ENCODE peak calls at places on chromosomes 6 and 20, in ten cellular contexts. One of them, this sample, is unnamed.
A peak's percentile ranks its signal among the peaks of the same experiment; 100 is the strongest.

GRCh38 chr20:41509801-41510200 is 108.4 kb downstream of the CHD6 start:
- DNase-seq in neural crest cell: no peak
- DNase-seq in upper lobe of right lung: no peak
- DNase-seq in mammary epithelial cell: no peak
- DNase-seq in brain microvascular endothelial cell: peak; percentile 29
- DNase-seq in GM12865: no peak
- DNase-seq in mucosa of descending colon: peak; percentile 35
- DNase-seq in IMR-90: peak; percentile 69
- DNase-seq in CD4-positive, alpha-beta T cell: no peak
- DNase-seq in AG04450: no peak
- DNase-seq in this sample: no peak

GRCh38 chr6:119313937-119314893 is 35.3 kb downstream of the MAN1A1 start:
- DNase-seq in upper lobe of right lung: no peak
- DNase-seq in mucosa of descending colon: peak; percentile 37
- DNase-seq in AG04450: no peak
- DNase-seq in brain microvascular endothelial cell: no peak
- DNase-seq in neural crest cell: no peak
- DNase-seq in GM12865: peak; percentile 17
- DNase-seq in CD4-positive, alpha-beta T cell: no peak
- DNase-seq in mammary epithelial cell: no peak
- DNase-seq in IMR-90: no peak
- DNase-seq in this sample: no peak

GRCh38 chr20:38872036-38872435 is 54.2 kb upstream of the FAM83D start:
- DNase-seq in CD4-positive, alpha-beta T cell: no peak
- DNase-seq in mucosa of descending colon: peak; percentile 76
- DNase-seq in mammary epithelial cell: no peak
- DNase-seq in upper lobe of right lung: no peak
- DNase-seq in neural crest cell: no peak
- DNase-seq in GM12865: no peak
- DNase-seq in IMR-90: no peak
- DNase-seq in brain microvascular endothelial cell: no peak
- DNase-seq in AG04450: no peak
- DNase-seq in this sample: no peak

GRCh38 chr6:8527818-8528217 is 92.5 kb upstream of the SLC35B3 start:
- DNase-seq in IMR-90: no peak
- DNase-seq in neural crest cell: no peak
- DNase-seq in mucosa of descending colon: no peak
- DNase-seq in GM12865: no peak
- DNase-seq in CD4-positive, alpha-beta T cell: no peak
- DNase-seq in AG04450: no peak
- DNase-seq in upper lobe of right lung: no peak
- DNase-seq in brain microvascular endothelial cell: no peak
- DNase-seq in mammary epithelial cell: peak; percentile 48
- DNase-seq in this sample: no peak

GRCh38 chr6:138382498-138383265 is 5.0 kb downstream of the SMIM28 start:
- DNase-seq in CD4-positive, alpha-beta T cell: no peak
- DNase-seq in GM12865: no peak
- DNase-seq in neural crest cell: no peak
- DNase-seq in upper lobe of right lung: no peak
- DNase-seq in IMR-90: no peak
- DNase-seq in mammary epithelial cell: peak; percentile 30
- DNase-seq in brain microvascular endothelial cell: no peak
- DNase-seq in AG04450: no peak
- DNase-seq in mucosa of descending colon: no peak
- DNase-seq in this sample: no peak

GRCh38 chr20:32326507-32326851 is 31.7 kb upstream of the ASXL1 start:
- DNase-seq in CD4-positive, alpha-beta T cell: no peak
- DNase-seq in mucosa of descending colon: no peak
- DNase-seq in mammary epithelial cell: no peak
- DNase-seq in upper lobe of right lung: no peak
- DNase-seq in GM12865: no peak
- DNase-seq in neural crest cell: no peak
- DNase-seq in brain microvascular endothelial cell: peak; percentile 16
- DNase-seq in IMR-90: peak; percentile 44
- DNase-seq in AG04450: no peak
- DNase-seq in this sample: no peak

GRCh38 chr6:89023591-89024441 is 56.7 kb upstream of the PNRC1 start:
- DNase-seq in CD4-positive, alpha-beta T cell: no peak
- DNase-seq in mammary epithelial cell: peak; percentile 30
- DNase-seq in brain microvascular endothelial cell: no peak
- DNase-seq in IMR-90: no peak
- DNase-seq in GM12865: no peak
- DNase-seq in mucosa of descending colon: no peak
- DNase-seq in upper lobe of right lung: no peak
- DNase-seq in AG04450: no peak
- DNase-seq in neural crest cell: no peak
- DNase-seq in this sample: no peak

GRCh38 chr6:166715065-166715464 is 88.0 kb upstream of the RPS6KA2 start:
- DNase-seq in AG04450: no peak
- DNase-seq in mammary epithelial cell: no peak
- DNase-seq in upper lobe of right lung: no peak
- DNase-seq in GM12865: no peak
- DNase-seq in mucosa of descending colon: no peak
- DNase-seq in CD4-positive, alpha-beta T cell: no peak
- DNase-seq in brain microvascular endothelial cell: no peak
- DNase-seq in IMR-90: no peak
- DNase-seq in neural crest cell: no peak
- DNase-seq in this sample: no peak

GRCh38 chr20:33386673-33387072 is 14.6 kb downstream of the CDK5RAP1 start:
- DNase-seq in brain microvascular endothelial cell: no peak
- DNase-seq in mucosa of descending colon: no peak
- DNase-seq in AG04450: no peak
- DNase-seq in neural crest cell: no peak
- DNase-seq in IMR-90: no peak
- DNase-seq in mammary epithelial cell: no peak
- DNase-seq in upper lobe of right lung: no peak
- DNase-seq in CD4-positive, alpha-beta T cell: no peak
- DNase-seq in GM12865: no peak
- DNase-seq in this sample: no peak

GRCh38 chr6:89970609-89971337 is 76.5 kb downstream of the GJA10 start:
- DNase-seq in CD4-positive, alpha-beta T cell: no peak
- DNase-seq in GM12865: peak; percentile 11
- DNase-seq in IMR-90: peak; percentile 74
- DNase-seq in brain microvascular endothelial cell: peak; percentile 29
- DNase-seq in AG04450: no peak
- DNase-seq in mammary epithelial cell: peak; percentile 45
- DNase-seq in upper lobe of right lung: no peak
- DNase-seq in mucosa of descending colon: peak; percentile 58
- DNase-seq in neural crest cell: peak; percentile 33
- DNase-seq in this sample: no peak

GRCh38 chr6:34951741-34952140 is 62.7 kb downstream of the ANKS1A start:
- DNase-seq in GM12865: no peak
- DNase-seq in brain microvascular endothelial cell: no peak
- DNase-seq in upper lobe of right lung: no peak
- DNase-seq in AG04450: no peak
- DNase-seq in IMR-90: no peak
- DNase-seq in neural crest cell: no peak
- DNase-seq in mammary epithelial cell: no peak
- DNase-seq in mucosa of descending colon: no peak
- DNase-seq in CD4-positive, alpha-beta T cell: no peak
- DNase-seq in this sample: no peak

GRCh38 chr6:136840612-136841011 is 18.2 kb downstream of the PEX7 start:
- DNase-seq in GM12865: no peak
- DNase-seq in mucosa of descending colon: no peak
- DNase-seq in upper lobe of right lung: no peak
- DNase-seq in brain microvascular endothelial cell: no peak
- DNase-seq in IMR-90: no peak
- DNase-seq in mammary epithelial cell: no peak
- DNase-seq in neural crest cell: no peak
- DNase-seq in CD4-positive, alpha-beta T cell: no peak
- DNase-seq in AG04450: no peak
- DNase-seq in this sample: no peak

DNA sequence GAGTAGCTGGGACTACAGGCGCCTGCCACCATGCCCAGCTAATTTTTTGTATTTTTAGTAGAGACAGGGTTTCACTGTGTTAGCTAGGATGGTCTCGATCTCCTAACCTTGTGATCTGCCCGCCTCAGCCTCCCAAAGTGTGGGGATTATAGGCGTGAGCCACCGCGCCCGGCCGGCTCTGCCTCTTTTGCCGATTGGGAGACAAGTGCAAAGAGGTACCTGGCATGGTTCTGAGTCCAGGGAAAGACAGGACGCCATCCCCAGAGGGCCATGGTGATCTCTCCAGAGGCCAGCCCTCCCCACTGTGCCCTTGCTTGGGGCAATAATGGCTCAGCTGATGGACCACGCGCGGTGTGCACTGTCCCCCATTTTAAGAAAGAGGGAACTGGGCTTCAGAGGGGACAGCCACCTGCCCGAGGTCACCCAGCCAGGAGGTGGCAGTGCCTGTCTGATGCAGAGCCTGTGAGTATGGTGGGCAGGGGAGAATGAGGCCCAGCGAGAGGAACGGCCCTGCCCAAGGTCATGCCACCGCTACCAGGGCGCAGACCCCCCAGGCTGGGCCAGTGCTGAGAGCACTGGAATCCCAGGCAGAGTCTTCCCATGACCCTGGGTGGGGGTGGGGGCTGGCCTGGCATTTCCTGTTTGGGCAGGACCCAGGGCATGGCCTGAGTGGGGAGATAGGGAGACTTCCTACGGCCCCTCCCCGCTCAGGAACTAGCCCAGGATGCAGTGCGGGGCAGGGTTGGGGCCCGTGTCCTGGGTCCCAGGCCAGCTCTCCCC is 61.0 kb downstream of the SNAI1 start:
- DNase-seq in mucosa of descending colon: no peak
- DNase-seq in CD4-positive, alpha-beta T cell: no peak
- DNase-seq in GM12865: no peak
- DNase-seq in IMR-90: no peak
- DNase-seq in brain microvascular endothelial cell: no peak
- DNase-seq in mammary epithelial cell: no peak
- DNase-seq in upper lobe of right lung: no peak
- DNase-seq in AG04450: no peak
- DNase-seq in neural crest cell: no peak
- DNase-seq in this sample: no peak
- TF ChIP-seq CTCF in mucosa of descending colon: no peak
- TF ChIP-seq CTCF in CD4-positive, alpha-beta T cell: no peak
- TF ChIP-seq CTCF in GM12865: no peak
- TF ChIP-seq CTCF in IMR-90: no peak
- TF ChIP-seq CTCF in brain microvascular endothelial cell: no peak
- TF ChIP-seq CTCF in mammary epithelial cell: no peak
- TF ChIP-seq CTCF in upper lobe of right lung: no peak
- TF ChIP-seq CTCF in AG04450: no peak
- TF ChIP-seq CTCF in neural crest cell: no peak
- TF ChIP-seq CTCF in this sample: no peak

DNA sequence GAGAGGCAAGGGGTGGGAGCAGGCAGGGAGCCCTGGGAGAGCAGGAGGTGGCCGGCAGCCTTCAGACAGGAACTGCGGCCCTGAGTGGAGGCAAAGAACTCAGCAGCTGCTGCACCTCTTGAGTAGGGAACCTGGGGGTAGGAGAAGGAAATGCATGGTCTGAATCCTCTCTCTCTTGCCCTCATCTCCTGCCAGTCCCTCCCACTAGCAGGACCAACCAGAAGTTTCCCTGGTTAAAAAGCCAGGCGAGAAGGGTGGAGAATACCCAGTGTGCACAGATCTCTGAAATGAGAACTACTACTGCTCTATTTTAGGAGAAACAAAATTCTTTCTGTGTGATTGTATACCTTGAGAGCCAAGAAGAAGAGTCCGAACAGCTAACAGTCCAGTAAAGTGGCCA is 25.4 kb downstream of the WRNIP1 start:
- DNase-seq in IMR-90: peak; percentile 85
- DNase-seq in GM12865: no peak
- DNase-seq in AG04450: peak; percentile 46
- DNase-seq in CD4-positive, alpha-beta T cell: no peak
- DNase-seq in mucosa of descending colon: no peak
- DNase-seq in neural crest cell: no peak
- DNase-seq in brain microvascular endothelial cell: peak; percentile 71
- DNase-seq in mammary epithelial cell: no peak
- DNase-seq in upper lobe of right lung: no peak
- DNase-seq in this sample: no peak
- TF ChIP-seq CTCF in IMR-90: peak; percentile 18
- TF ChIP-seq CTCF in GM12865: no peak
- TF ChIP-seq CTCF in AG04450: peak; percentile 37
- TF ChIP-seq CTCF in CD4-positive, alpha-beta T cell: no peak
- TF ChIP-seq CTCF in mucosa of descending colon: no peak
- TF ChIP-seq CTCF in neural crest cell: no peak
- TF ChIP-seq CTCF in brain microvascular endothelial cell: peak; percentile 27
- TF ChIP-seq CTCF in mammary epithelial cell: no peak
- TF ChIP-seq CTCF in upper lobe of right lung: no peak
- TF ChIP-seq CTCF in this sample: no peak

DNA sequence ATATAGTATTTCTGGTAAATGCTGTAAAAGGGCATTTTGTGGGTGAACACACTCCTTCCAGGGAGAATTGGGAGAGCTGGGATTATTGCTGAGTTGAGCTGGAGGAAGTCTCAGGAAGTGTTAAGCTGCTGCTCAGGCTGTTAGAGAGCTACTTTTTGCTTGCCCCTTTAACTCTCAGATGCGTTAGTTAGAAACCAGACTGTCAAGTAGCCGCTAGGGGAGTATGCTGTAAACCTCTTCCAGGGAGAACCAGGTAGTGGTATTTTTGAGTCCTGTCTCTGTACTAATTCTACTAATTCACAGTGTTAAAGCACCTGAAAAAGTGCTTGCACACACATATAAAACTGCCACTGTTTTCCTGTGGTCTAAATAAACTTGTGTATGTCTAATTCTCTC is 6.6 kb upstream of the GFRAL start:
- DNase-seq in brain microvascular endothelial cell: no peak
- DNase-seq in AG04450: no peak
- DNase-seq in upper lobe of right lung: no peak
- DNase-seq in mammary epithelial cell: no peak
- DNase-seq in IMR-90: no peak
- DNase-seq in CD4-positive, alpha-beta T cell: no peak
- DNase-seq in mucosa of descending colon: no peak
- DNase-seq in GM12865: no peak
- DNase-seq in neural crest cell: no peak
- DNase-seq in this sample: no peak
- TF ChIP-seq CTCF in brain microvascular endothelial cell: no peak
- TF ChIP-seq CTCF in AG04450: no peak
- TF ChIP-seq CTCF in upper lobe of right lung: no peak
- TF ChIP-seq CTCF in mammary epithelial cell: no peak
- TF ChIP-seq CTCF in IMR-90: no peak
- TF ChIP-seq CTCF in CD4-positive, alpha-beta T cell: no peak
- TF ChIP-seq CTCF in mucosa of descending colon: no peak
- TF ChIP-seq CTCF in GM12865: no peak
- TF ChIP-seq CTCF in neural crest cell: peak; percentile 12
- TF ChIP-seq CTCF in this sample: no peak

GRCh38 chr20:3613821-3614440 is 49.3 kb downstream of the GFRA4 start:
- DNase-seq in CD4-positive, alpha-beta T cell: no peak
- DNase-seq in AG04450: no peak
- DNase-seq in GM12865: no peak
- DNase-seq in mammary epithelial cell: no peak
- DNase-seq in IMR-90: peak; percentile 6
- DNase-seq in neural crest cell: no peak
- DNase-seq in mucosa of descending colon: no peak
- DNase-seq in upper lobe of right lung: no peak
- DNase-seq in brain microvascular endothelial cell: peak; percentile 14
- DNase-seq in this sample: no peak

GRCh38 chr20:3614509-3614908 is 48.7 kb downstream of the GFRA4 start:
- DNase-seq in mammary epithelial cell: no peak
- DNase-seq in GM12865: no peak
- DNase-seq in neural crest cell: no peak
- DNase-seq in mucosa of descending colon: no peak
- DNase-seq in brain microvascular endothelial cell: no peak
- DNase-seq in AG04450: no peak
- DNase-seq in CD4-positive, alpha-beta T cell: no peak
- DNase-seq in IMR-90: peak; percentile 56
- DNase-seq in upper lobe of right lung: no peak
- DNase-seq in this sample: no peak

GRCh38 chr20:3616250-3616649 is 46.9 kb downstream of the GFRA4 start:
- DNase-seq in mucosa of descending colon: no peak
- DNase-seq in brain microvascular endothelial cell: no peak
- DNase-seq in CD4-positive, alpha-beta T cell: no peak
- DNase-seq in neural crest cell: no peak
- DNase-seq in IMR-90: peak; percentile 50
- DNase-seq in GM12865: no peak
- DNase-seq in mammary epithelial cell: peak; percentile 53
- DNase-seq in AG04450: peak; percentile 16
- DNase-seq in upper lobe of right lung: peak; percentile 87
- DNase-seq in this sample: no peak

GRCh38 chr20:3612795-3613560 is 50.2 kb downstream of the GFRA4 start:
- DNase-seq in brain microvascular endothelial cell: no peak
- DNase-seq in neural crest cell: no peak
- DNase-seq in GM12865: no peak
- DNase-seq in CD4-positive, alpha-beta T cell: no peak
- DNase-seq in upper lobe of right lung: no peak
- DNase-seq in IMR-90: peak; percentile 13
- DNase-seq in AG04450: no peak
- DNase-seq in mucosa of descending colon: no peak
- DNase-seq in mammary epithelial cell: no peak
- DNase-seq in this sample: no peak
- TF ChIP-seq CTCF in brain microvascular endothelial cell: no peak
- TF ChIP-seq CTCF in neural crest cell: no peak
- TF ChIP-seq CTCF in GM12865: no peak
- TF ChIP-seq CTCF in CD4-positive, alpha-beta T cell: no peak
- TF ChIP-seq CTCF in upper lobe of right lung: no peak
- TF ChIP-seq CTCF in IMR-90: peak; percentile 13
- TF ChIP-seq CTCF in AG04450: peak; percentile 23
- TF ChIP-seq CTCF in mucosa of descending colon: no peak
- TF ChIP-seq CTCF in mammary epithelial cell: no peak
- TF ChIP-seq CTCF in this sample: no peak